ENCODE peak calls at places on chromosome X, in six cellular contexts. I is upper lobe of right lung, Q is PC-3, V is lower lobe of right lung, W is ovary, Z is tibial artery. H is an unnamed sample. For H3K4me1, the result is how much of the 10 kb centered on the place peaks cover.

GRCh38 chrX:13938766-13939530 is 90.7 kb downstream of the GEMIN8 start:
- DNase-seq in V (no peak), W (no peak), I (no peak), Z (no peak), Q (no peak), H (no peak)

GRCh38 chrX:10062980-10063379 is 93.8 kb upstream of the CLCN4 start:
- DNase-seq in Q (peak), V (no peak), I (no peak), W (no peak), Z (no peak), H (no peak)

GRCh38 chrX:144681501-144681900 is 565.8 kb upstream of the SPANXN1 start:
- DNase-seq in Z (no peak), Q (peak), V (no peak), I (no peak), W (no peak), H (no peak)

GRCh38 chrX:50579955-50580354 is 109.3 kb upstream of the DGKK start:
- DNase-seq in I (no peak), Q (peak), W (no peak), V (no peak), Z (peak), H (peak)

GRCh38 chrX:97398030-97398551 is 514.4 kb downstream of the RPA4 start:
- DNase-seq in W (no peak), Q (peak), V (no peak), Z (no peak), I (no peak), H (no peak)

GRCh38 chrX:23901805-23902204 is 5.9 kb downstream of the APOO start:
- DNase-seq in W (no peak), Q (peak), V (no peak), Z (peak), I (no peak), H (no peak)

GRCh38 chrX:71210829-71211228 is 12.2 kb upstream of the GJB1 start:
- DNase-seq in W (no peak), Q (no peak), V (no peak), I (no peak), Z (no peak), H (no peak)

GRCh38 chrX:138908577-138908976 is 197.1 kb upstream of the FGF13 start:
- DNase-seq in Q (no peak), W (no peak), I (no peak), Z (no peak), V (no peak), H (no peak)

GRCh38 chrX:103396186-103396585 is 19.8 kb downstream of the BEX3 start:
- DNase-seq in I (no peak), W (no peak), V (no peak), Z (no peak), Q (no peak), H (no peak)

GRCh38 chrX:112844250-112844649 is 3.6 kb upstream of the AMOT start:
- DNase-seq in W (no peak), I (no peak), V (no peak), Z (no peak), Q (peak), H (no peak)

GRCh38 chrX:136963973-136964372 is 69.8 kb downstream of the GPR101 start:
- DNase-seq in W (no peak), I (no peak), Z (no peak), V (no peak), Q (no peak), H (no peak)

GRCh38 chrX:132173647-132174046 is 45.6 kb downstream of the RAP2C start:
- DNase-seq in Q (no peak), I (no peak), W (no peak), V (no peak), Z (no peak), H (no peak)

GRCh38 chrX:1249101-1249887 is 19.3 kb upstream of the CSF2RA start:
- DNase-seq in W (no peak), V (peak), Z (peak), I (peak), Q (peak), H (peak)

GRCh38 chrX:24282381-24283121 is 31.3 kb downstream of the SUPT20HL2 start:
- DNase-seq in V (no peak), Q (no peak), I (no peak), Z (peak), W (no peak), H (no peak)

GRCh38 chrX:110317079-110317819 is 636 bp downstream of the AMMECR1 start:
- DNase-seq in Q (no peak), V (peak), W (peak), Z (peak), I (peak), H (peak)

GRCh38 chrX:28802625-28803024 is 215.4 kb downstream of the IL1RAPL1 start:
- DNase-seq in I (no peak), Z (no peak), V (no peak), Q (peak), W (no peak), H (no peak)

GRCh38 chrX:145178268-145178667 is 69.0 kb upstream of the SPANXN1 start:
- DNase-seq in V (no peak), I (no peak), W (no peak), Q (peak), Z (no peak), H (no peak)

GRCh38 chrX:17525762-17526555 is 151.0 kb downstream of the NHS start:
- DNase-seq in V (no peak), I (no peak), Q (no peak), W (no peak), Z (no peak), H (no peak)

GRCh38 chrX:447052-447451 is 60.3 kb upstream of the PPP2R3B start:
- DNase-seq in Z (no peak), I (peak), V (peak), W (no peak), Q (no peak), H (peak)

GRCh38 chrX:117985241-117985640 is 131.4 kb downstream of the KLHL13 start:
- DNase-seq in Z (no peak), V (no peak), Q (peak), I (no peak), W (no peak), H (no peak)

GRCh38 chrX:14027511-14028019 is 2.1 kb downstream of the GEMIN8 start:
- DNase-seq in V (no peak), Q (peak), I (no peak), W (no peak), Z (no peak), H (no peak)

GRCh38 chrX:67961516-67961915 is 417.7 kb downstream of the AR start:
- DNase-seq in Q (no peak), Z (no peak), I (no peak), W (no peak), V (no peak), H (no peak)

GRCh38 chrX:110089656-110090404 is 86.9 kb downstream of the TMEM164 start:
- DNase-seq in Q (no peak), W (no peak), Z (peak), I (no peak), V (no peak), H (no peak)

GRCh38 chrX:70030242-70030823 is 19.4 kb downstream of the AWAT2 start:
- DNase-seq in Q (peak), Z (no peak), W (no peak), V (no peak), I (no peak), H (no peak)

GRCh38 chrX:154815274-154815818 is 10.1 kb upstream of the MPP1 start:
- DNase-seq in Q (no peak), W (no peak), I (no peak), V (no peak), Z (no peak), H (no peak)

GRCh38 chrX:49844622-49845021 is 15.5 kb downstream of the PAGE4 start:
- DNase-seq in Z (no peak), W (no peak), V (no peak), Q (no peak), I (no peak), H (no peak)

GRCh38 chrX:11386001-11386523 is 92.8 kb downstream of the AMELX start:
- DNase-seq in V (no peak), I (no peak), Q (peak), W (no peak), Z (peak), H (no peak)

GRCh38 chrX:41604154-41604553 is 84.6 kb upstream of the GPR34 start:
- DNase-seq in I (no peak), W (no peak), Z (no peak), Q (no peak), V (no peak), H (no peak)
- TF ChIP-seq CTCF in I (no peak), W (no peak), Z (no peak), Q (no peak), V (no peak), H (no peak)

DNA sequence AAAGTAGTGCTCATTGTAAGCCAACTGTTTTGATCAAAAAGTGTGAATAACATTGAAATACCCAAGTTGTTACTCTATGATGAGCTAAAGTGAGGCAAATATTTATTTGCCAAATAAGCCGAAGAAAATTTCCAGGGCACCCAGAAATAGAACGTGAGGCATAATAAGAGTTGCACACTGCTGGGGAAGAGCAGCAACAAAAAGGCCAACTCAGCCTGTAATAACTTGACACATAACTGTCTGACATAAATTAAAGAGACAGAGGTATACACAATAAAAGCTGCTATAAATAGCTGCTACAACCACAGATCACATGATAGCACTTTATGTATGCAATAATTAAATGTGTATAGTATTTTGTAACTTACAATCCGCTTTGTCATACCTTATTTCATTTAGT is 2.0 kb upstream of the ABCB7 start:
- DNase-seq in W (no peak), I (no peak), Z (no peak), V (no peak), Q (no peak), H (no peak)
- H3K4me1 ChIP-seq in W (under half), I (under half), Z (under half), V (under half), Q (under half), H (under half)

DNA sequence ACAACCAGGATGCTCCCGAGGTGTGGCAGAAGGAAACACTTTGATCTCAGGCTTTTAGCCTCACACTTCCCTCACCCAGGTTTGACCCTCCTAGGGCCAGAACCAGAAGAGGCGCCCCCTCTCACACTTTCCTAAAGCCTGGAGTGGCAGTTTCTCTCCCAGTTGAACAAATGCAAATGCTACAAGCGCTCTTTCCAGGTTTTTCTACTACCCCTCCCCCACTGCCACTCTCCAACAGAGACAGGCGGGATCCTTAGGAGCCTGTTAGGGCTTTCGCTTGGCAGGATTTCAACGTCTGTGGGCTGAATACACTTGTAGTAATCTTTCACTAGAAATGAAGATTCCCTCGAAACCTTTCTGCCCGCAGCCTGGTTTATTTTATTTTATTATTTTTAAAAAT is 2.4 kb downstream of the TSC22D3 start:
- DNase-seq in V (no peak), I (no peak), Q (no peak), Z (no peak), W (no peak), H (no peak)
- TF ChIP-seq CTCF in V (no peak), I (no peak), Q (no peak), Z (no peak), W (no peak), H (no peak)

GRCh38 chrX:2701600-2701999 is 10.5 kb downstream of the CD99 start:
- DNase-seq in W (no peak), Z (no peak), Q (no peak), I (no peak), V (no peak), H (no peak)

GRCh38 chrX:2700405-2701320 is 9.6 kb downstream of the CD99 start:
- DNase-seq in V (no peak), W (no peak), Z (no peak), Q (no peak), I (no peak), H (no peak)

GRCh38 chrX:2705036-2705435 is 13.9 kb downstream of the CD99 start:
- DNase-seq in W (peak), V (no peak), I (no peak), Q (no peak), Z (peak), H (peak)

GRCh38 chrX:2705461-2705860 is 14.4 kb downstream of the CD99 start:
- DNase-seq in V (no peak), Q (no peak), I (no peak), Z (no peak), W (no peak), H (no peak)

GRCh38 chrX:2703991-2704369 is 12.9 kb downstream of the CD99 start:
- DNase-seq in W (no peak), Q (no peak), V (no peak), I (no peak), Z (peak), H (no peak)
- H3K4me1 ChIP-seq in W (under half), Q (under half), V (half or more), I (half or more), Z (under half), H (under half)

GRCh38 chrX:101357166-101357795 is 8.7 kb upstream of the TIMM8A start:
- DNase-seq in Q (peak), I (no peak), Z (no peak), W (no peak), V (no peak), H (no peak)
- TF ChIP-seq CTCF in Q (peak), I (peak), Z (no peak), W (no peak), V (no peak), H (peak)

DNA sequence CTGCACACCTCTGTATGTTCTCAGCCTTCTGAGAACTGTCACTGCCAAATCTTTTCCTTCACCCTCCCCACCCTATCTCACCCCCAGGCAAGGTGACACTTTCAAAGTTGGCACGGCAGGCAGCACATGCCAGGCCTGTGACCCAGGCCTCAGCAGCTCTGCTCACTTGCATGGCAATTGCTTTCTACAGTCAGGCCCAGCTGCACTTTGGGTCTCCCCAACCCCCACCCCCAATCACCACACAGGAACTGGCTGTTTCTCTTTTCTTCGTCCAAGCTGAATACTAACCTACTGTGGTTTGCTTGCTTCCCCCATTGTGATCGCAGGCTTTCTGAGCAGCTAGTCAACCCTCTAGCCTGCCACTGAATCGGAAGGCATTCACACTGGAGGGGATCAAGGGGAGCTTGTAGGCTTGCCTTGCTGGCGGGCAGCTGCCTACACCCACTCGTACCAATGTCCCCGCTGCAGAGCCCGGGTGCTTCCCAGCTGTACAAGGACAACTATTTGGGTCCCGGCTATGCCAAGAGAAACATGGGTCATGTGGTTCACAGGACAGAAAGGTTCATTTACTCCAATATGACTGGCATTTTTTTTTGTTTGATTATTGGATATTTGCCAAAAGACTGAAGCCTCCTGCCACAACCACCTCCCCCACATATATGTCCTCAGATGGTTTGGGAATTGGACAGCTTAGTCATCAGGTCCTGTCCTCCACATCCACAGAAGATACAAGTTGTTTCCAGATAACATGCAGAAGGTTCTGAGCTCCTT is 28.1 kb downstream of the SLC25A43 start:
- DNase-seq in W (no peak), V (no peak), Z (no peak), Q (peak), I (no peak), H (peak)
- H3K4me1 ChIP-seq in W (under half), V (under half), Z (under half), Q (under half), I (under half), H (under half)

DNA sequence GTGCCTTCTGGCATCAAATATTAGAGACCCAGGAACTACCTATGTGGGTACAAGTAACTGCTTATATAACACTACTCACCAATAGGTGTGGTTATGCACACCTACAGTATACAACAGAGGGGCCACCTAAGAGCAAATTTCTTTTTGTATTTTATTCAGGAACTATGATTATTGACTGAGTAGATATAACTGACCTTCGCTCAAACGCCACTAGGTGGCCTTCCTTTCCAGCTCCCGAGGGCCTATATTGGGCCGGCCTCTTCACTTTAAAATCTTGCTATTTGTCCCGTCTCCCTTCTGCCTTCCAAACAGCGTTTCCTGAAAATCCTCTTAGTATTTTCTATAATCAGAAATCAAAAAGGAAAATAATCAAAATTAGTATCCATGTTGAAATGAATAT is 19.9 kb upstream of the PABPC5 start:
- DNase-seq in Q (peak), I (no peak), V (no peak), W (no peak), Z (no peak), H (no peak)
- TF ChIP-seq CTCF in Q (peak), I (peak), V (peak), W (no peak), Z (peak), H (peak)

GRCh38 chrX:107674480-107675364 is 46.4 kb downstream of the PRPS1 start:
- DNase-seq in W (peak), V (peak), Q (no peak), Z (peak), I (peak), H (no peak)
- H3K4me1 ChIP-seq in W (under half), V (under half), Q (under half), Z (under half), I (under half), H (under half)

GRCh38 chrX:20517565-20517964 is 250.9 kb upstream of the RPS6KA3 start:
- DNase-seq in I (no peak), V (no peak), W (no peak), Q (no peak), Z (no peak), H (no peak)

GRCh38 chrX:20519077-20519617 is 252.4 kb upstream of the RPS6KA3 start:
- DNase-seq in W (no peak), I (no peak), Q (no peak), Z (no peak), V (no peak), H (no peak)

GRCh38 chrX:20521245-20521644 is 254.5 kb upstream of the RPS6KA3 start:
- DNase-seq in W (no peak), V (no peak), I (no peak), Z (no peak), Q (peak), H (no peak)

GRCh38 chrX:20522420-20522819 is 255.7 kb upstream of the RPS6KA3 start:
- DNase-seq in Z (no peak), V (no peak), W (no peak), Q (no peak), I (no peak), H (no peak)

DNA sequence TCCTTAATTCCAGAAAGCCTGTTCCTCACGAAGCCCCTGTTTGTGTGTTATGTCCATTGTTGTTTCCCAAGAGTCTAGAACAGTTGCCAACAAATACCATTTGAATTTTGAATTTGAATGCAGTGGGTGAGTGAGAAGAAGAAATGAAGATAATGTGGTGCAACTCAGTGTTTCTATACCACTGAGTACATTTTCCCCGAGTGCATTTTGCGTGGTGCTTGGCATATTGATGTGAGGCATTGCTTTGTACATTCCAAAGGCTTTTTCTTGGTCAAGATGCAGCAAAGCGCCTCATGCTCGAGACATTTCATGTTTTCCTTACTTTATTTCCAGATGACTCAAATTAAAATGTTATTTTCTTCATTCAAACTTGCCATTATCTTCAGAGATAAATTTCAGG is 253.1 kb upstream of the RPS6KA3 start:
- DNase-seq in Z (no peak), I (no peak), W (no peak), V (no peak), Q (no peak), H (no peak)
- TF ChIP-seq CTCF in Z (no peak), I (no peak), W (no peak), V (no peak), Q (no peak), H (no peak)

H was measured in right lobe of liver.